ENCODE peak calls at places on chromosomes 7 and 10, in seven cellular contexts. P is bronchial epithelial cell, J is foreskin fibroblast, T is GM23338, E is mesendoderm, B is AG10803, H is H7. F is an unnamed sample.

GRCh38 chr7:38858281-38858884 is 50.6 kb downstream of the VPS41 start:
- DNase-seq in P (peak; percentile 85), J (peak; percentile 32), T (no peak), E (peak; percentile 39), B (peak; percentile 54), H (no peak), F (peak; percentile 63)

GRCh38 chr10:18190840-18191239 is 50.6 kb downstream of the CACNB2 start:
- DNase-seq in P (no peak), J (no peak), T (no peak), E (no peak), B (no peak), H (no peak), F (no peak)

GRCh38 chr7:48193421-48193820 is 22.2 kb downstream of the ABCA13 start:
- DNase-seq in P (no peak), J (no peak), T (no peak), E (no peak), B (no peak), H (no peak), F (no peak)

GRCh38 chr10:102615361-102615760 is 28.9 kb upstream of the TRIM8 start:
- DNase-seq in P (no peak), J (no peak), T (peak; percentile 80), E (peak; percentile 73), B (no peak), H (peak; percentile 92), F (no peak)

GRCh38 chr10:72455889-72456588 is 101.3 kb upstream of the DNAJB12 start:
- DNase-seq in P (peak; percentile 13), J (no peak), T (no peak), E (peak; percentile 94), B (no peak), H (no peak), F (no peak)

GRCh38 chr10:60312818-60313588 is 76.7 kb downstream of the ANK3 start:
- DNase-seq in P (peak; percentile 80), J (peak; percentile 43), T (no peak), E (no peak), B (peak; percentile 52), H (no peak), F (peak; percentile 72)

GRCh38 chr7:148242271-148242801 is 348.2 kb upstream of the C7orf33 start:
- DNase-seq in P (peak; percentile 74), J (no peak), T (peak; percentile 89), E (peak; percentile 82), B (peak; percentile 46), H (peak; percentile 76), F (peak; percentile 73)

GRCh38 chr7:75734586-75735047 is 4.1 kb downstream of the HIP1 start:
- DNase-seq in P (no peak), J (no peak), T (no peak), E (peak; percentile 65), B (peak; percentile 42), H (no peak), F (no peak)

GRCh38 chr7:130897515-130898419 is 163.8 kb upstream of the KLF14 start:
- DNase-seq in P (no peak), J (no peak), T (no peak), E (no peak), B (no peak), H (no peak), F (no peak)

GRCh38 chr10:69503896-69504265 is 52.6 kb downstream of the TSPAN15 start:
- DNase-seq in P (no peak), J (no peak), T (no peak), E (no peak), B (no peak), H (peak; percentile 39), F (no peak)

GRCh38 chr7:22842973-22843372 is 20.3 kb upstream of the TOMM7 start:
- DNase-seq in P (no peak), J (no peak), T (no peak), E (no peak), B (no peak), H (no peak), F (no peak)

GRCh38 chr7:50534690-50535290 is 30.4 kb downstream of the DDC start:
- DNase-seq in P (peak; percentile 100), J (peak; percentile 96), T (peak; percentile 28), E (peak; percentile 71), B (peak; percentile 95), H (peak; percentile 31), F (peak; percentile 95)

GRCh38 chr10:24209946-24210491 is 1.1 kb downstream of the KIAA1217 start:
- DNase-seq in P (peak; percentile 94), J (peak; percentile 12), T (no peak), E (peak; percentile 39), B (peak; percentile 37), H (peak; percentile 38), F (peak; percentile 33)

GRCh38 chr10:28676297-28676967 is 889 bp upstream of the BAMBI start:
- DNase-seq in P (no peak), J (no peak), T (peak; percentile 78), E (peak; percentile 97), B (no peak), H (peak; percentile 69), F (peak; percentile 52)

GRCh38 chr10:132565516-132566209 is 28.1 kb downstream of the INPP5A start:
- DNase-seq in P (no peak), J (no peak), T (no peak), E (no peak), B (no peak), H (peak; percentile 27), F (no peak)

GRCh38 chr10:61589547-61590243 is 73.0 kb upstream of the CABCOCO1 start:
- DNase-seq in P (peak; percentile 17), J (no peak), T (no peak), E (no peak), B (no peak), H (no peak), F (no peak)

GRCh38 chr10:184174-184573 is 48.9 kb downstream of the ZMYND11 start:
- DNase-seq in P (no peak), J (no peak), T (no peak), E (no peak), B (no peak), H (no peak), F (no peak)

GRCh38 chr10:72274730-72275350 is 1.1 kb downstream of the DDIT4 start:
- DNase-seq in P (no peak), J (peak; percentile 46), T (peak; percentile 77), E (peak; percentile 65), B (peak; percentile 73), H (peak; percentile 86), F (peak; percentile 82)

GRCh38 chr10:27679996-27680395 is 65.6 kb downstream of the MKX start:
- DNase-seq in P (no peak), J (no peak), T (peak; percentile 38), E (peak; percentile 62), B (peak; percentile 73), H (no peak), F (peak; percentile 44)

GRCh38 chr10:63887026-63887589 is 365.9 kb downstream of the REEP3 start:
- DNase-seq in P (no peak), J (no peak), T (peak; percentile 86), E (peak; percentile 91), B (no peak), H (peak; percentile 73), F (no peak)

GRCh38 chr10:31677198-31678138 is 251.2 kb downstream of the ARHGAP12 start:
- DNase-seq in P (no peak), J (no peak), T (peak; percentile 85), E (peak; percentile 89), B (no peak), H (peak; percentile 19), F (no peak)

GRCh38 chr10:47360419-47361040 is 12.4 kb downstream of the RBP3 start:
- DNase-seq in P (no peak), J (no peak), T (no peak), E (no peak), B (no peak), H (no peak), F (no peak)

GRCh38 chr7:52119537-52119936 is 802.9 kb upstream of the COBL start:
- DNase-seq in P (no peak), J (no peak), T (peak; percentile 43), E (peak; percentile 81), B (no peak), H (no peak), F (no peak)

GRCh38 chr7:123096434-123096833 is 100.9 kb upstream of the TAS2R16 start:
- DNase-seq in P (peak; percentile 65), J (no peak), T (no peak), E (no peak), B (no peak), H (no peak), F (no peak)

DNA sequence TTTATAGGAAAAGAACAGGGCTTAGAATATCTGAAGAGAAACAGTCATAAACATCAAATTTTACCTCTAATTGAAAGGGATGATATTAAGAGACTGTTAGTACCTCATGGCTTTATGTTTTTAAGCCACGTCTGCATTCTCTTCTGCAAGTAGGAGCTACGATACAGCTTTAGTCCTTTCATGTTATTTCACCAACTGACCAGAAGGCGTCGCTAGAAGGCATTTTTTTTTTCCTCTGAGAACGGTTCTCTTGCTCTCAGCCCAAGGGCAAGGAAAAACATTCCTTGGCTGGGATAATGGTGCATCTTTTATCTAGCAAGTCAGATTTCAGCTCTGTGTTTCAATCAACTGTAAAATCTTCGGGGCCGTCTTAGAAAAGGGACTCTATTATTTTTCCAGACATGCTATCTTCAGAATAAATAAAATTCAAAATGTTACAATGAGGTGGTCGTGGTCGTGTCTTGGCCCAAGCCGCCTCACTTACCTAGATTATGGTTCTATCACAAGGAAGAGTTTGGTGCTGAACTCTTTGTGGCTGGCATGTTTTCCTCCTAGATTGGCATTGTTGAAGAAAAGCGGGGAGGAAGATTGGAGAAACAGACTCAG is 41.6 kb upstream of the LYZL2 start:
- DNase-seq in P (peak; percentile 72), J (peak; percentile 65), T (peak; percentile 79), E (peak; percentile 83), B (peak; percentile 80), H (peak; percentile 68), F (peak; percentile 90)
- H3K4me3 ChIP-seq in P (no peak overlapping the region), J (peak overlapping the region; percentile 31), T (no peak overlapping the region), E (no peak overlapping the region), B (peak overlapping the region; percentile 0), H (no peak overlapping the region), F (peak overlapping the region; percentile 70)

GRCh38 chr7:120991133-120991532 is 2.6 kb downstream of the CPED1 start:
- DNase-seq in P (no peak), J (no peak), T (no peak), E (no peak), B (no peak), H (no peak), F (peak; percentile 33)
- H3K4me3 ChIP-seq in P (no peak overlapping the region), J (peak overlapping the region; percentile 74), T (no peak overlapping the region), E (no peak overlapping the region), B (peak overlapping the region; percentile 68), H (no peak overlapping the region), F (peak overlapping the region; percentile 84)

GRCh38 chr7:63927261-63927660 is 71.4 kb upstream of the ZNF722 start:
- DNase-seq in P (no peak), J (no peak), T (no peak), E (no peak), B (no peak), H (no peak), F (no peak)
- H3K4me3 ChIP-seq in P (no peak overlapping the region), J (no peak overlapping the region), T (no peak overlapping the region), E (no peak overlapping the region), B (no peak overlapping the region), H (no peak overlapping the region), F (peak overlapping the region; percentile 81)

DNA sequence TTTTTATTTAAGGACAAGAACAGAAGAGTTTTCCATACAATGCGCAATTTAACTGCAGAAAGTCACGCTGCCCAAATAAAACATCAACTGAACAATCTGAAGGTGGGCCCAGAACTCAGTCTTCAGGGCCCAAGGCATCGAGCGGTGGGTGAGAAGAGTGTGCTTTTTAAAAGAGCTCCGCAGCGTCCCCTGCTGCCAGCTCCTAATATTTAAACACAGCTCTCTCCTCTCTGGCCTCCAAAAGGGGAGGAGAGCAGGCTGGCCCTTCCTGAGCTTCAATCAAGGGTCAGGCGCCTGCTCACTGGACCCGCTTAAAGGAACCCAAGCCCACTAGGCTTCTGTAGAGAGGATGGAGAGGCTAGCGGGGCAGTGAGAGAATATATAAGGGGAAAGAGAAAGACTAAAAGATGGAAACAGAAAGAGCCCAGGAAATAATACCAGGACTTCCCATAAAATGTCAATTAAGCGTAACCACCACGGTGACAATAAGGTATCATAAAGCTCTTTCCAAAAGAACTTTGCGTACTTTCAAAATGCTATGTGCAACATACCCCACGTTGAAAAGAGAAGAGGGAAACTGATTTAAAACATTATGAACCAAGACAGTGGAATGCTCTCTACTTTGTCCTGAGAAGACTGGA is 2.8 kb downstream of the FAM53B start:
- DNase-seq in P (peak; percentile 71), J (peak; percentile 58), T (peak; percentile 92), E (peak; percentile 90), B (peak; percentile 59), H (peak; percentile 91), F (peak; percentile 92)
- H3K4me3 ChIP-seq in P (peak overlapping the region; percentile 13), J (peak overlapping the region; percentile 24), T (peak overlapping the region; percentile 74), E (no peak overlapping the region), B (peak overlapping the region; percentile 48), H (no peak overlapping the region), F (peak overlapping the region; percentile 86)

F was measured in adipocyte.